ENCODE peak calls at places on chromosome 18, in six cellular contexts. One of them, this sample, is unnamed.
A peak's percentile ranks its signal among the peaks of the same experiment; 100 is the strongest.

GRCh38 chr18:2811416-2811815 is 35.4 kb upstream of the EMILIN2 start:
- DNase-seq in heart right ventricle: no peak
- DNase-seq in HCT116: no peak
- DNase-seq in transverse colon: no peak
- DNase-seq in SK-N-SH: no peak
- DNase-seq in sigmoid colon: no peak
- DNase-seq in this sample: no peak

GRCh38 chr18:22466608-22467390 is 49.1 kb upstream of the CTAGE1 start:
- DNase-seq in sigmoid colon: no peak
- DNase-seq in HCT116: peak; percentile 10
- DNase-seq in heart right ventricle: peak; percentile 56
- DNase-seq in transverse colon: no peak
- DNase-seq in SK-N-SH: no peak
- DNase-seq in this sample: no peak

GRCh38 chr18:47928466-47928865 is 2.0 kb downstream of the SMAD2 start:
- DNase-seq in transverse colon: no peak
- DNase-seq in HCT116: no peak
- DNase-seq in sigmoid colon: no peak
- DNase-seq in heart right ventricle: no peak
- DNase-seq in SK-N-SH: no peak
- DNase-seq in this sample: no peak

GRCh38 chr18:77065221-77065981 is 67.2 kb downstream of the MBP start:
- DNase-seq in sigmoid colon: no peak
- DNase-seq in HCT116: peak; percentile 82
- DNase-seq in heart right ventricle: no peak
- DNase-seq in transverse colon: no peak
- DNase-seq in SK-N-SH: no peak
- DNase-seq in this sample: peak; percentile 64

GRCh38 chr18:11004294-11004693 is 145.1 kb downstream of the PIEZO2 start:
- DNase-seq in transverse colon: no peak
- DNase-seq in sigmoid colon: no peak
- DNase-seq in heart right ventricle: no peak
- DNase-seq in HCT116: no peak
- DNase-seq in SK-N-SH: no peak
- DNase-seq in this sample: no peak

GRCh38 chr18:71336811-71337210 is 1048.0 kb downstream of the SOCS6 start:
- DNase-seq in HCT116: no peak
- DNase-seq in sigmoid colon: no peak
- DNase-seq in transverse colon: no peak
- DNase-seq in SK-N-SH: no peak
- DNase-seq in heart right ventricle: no peak
- DNase-seq in this sample: no peak

GRCh38 chr18:7482342-7482741 is 84.8 kb upstream of the PTPRM start:
- DNase-seq in SK-N-SH: no peak
- DNase-seq in HCT116: no peak
- DNase-seq in sigmoid colon: no peak
- DNase-seq in heart right ventricle: no peak
- DNase-seq in transverse colon: no peak
- DNase-seq in this sample: no peak

GRCh38 chr18:24559474-24560018 is 99.1 kb downstream of the HRH4 start:
- DNase-seq in SK-N-SH: no peak
- DNase-seq in heart right ventricle: no peak
- DNase-seq in HCT116: no peak
- DNase-seq in sigmoid colon: no peak
- DNase-seq in transverse colon: no peak
- DNase-seq in this sample: no peak

GRCh38 chr18:12246849-12247808 is 7.0 kb upstream of the CIDEA start:
- DNase-seq in sigmoid colon: no peak
- DNase-seq in HCT116: no peak
- DNase-seq in transverse colon: no peak
- DNase-seq in heart right ventricle: no peak
- DNase-seq in SK-N-SH: peak; percentile 63
- DNase-seq in this sample: no peak

GRCh38 chr18:50665519-50665918 is 105.6 kb downstream of the MAPK4 start:
- DNase-seq in SK-N-SH: no peak
- DNase-seq in heart right ventricle: peak; percentile 65
- DNase-seq in transverse colon: no peak
- DNase-seq in sigmoid colon: no peak
- DNase-seq in HCT116: no peak
- DNase-seq in this sample: no peak

GRCh38 chr18:59514193-59514592 is 155.1 kb upstream of the LMAN1 start:
- DNase-seq in sigmoid colon: peak; percentile 86
- DNase-seq in heart right ventricle: peak; percentile 80
- DNase-seq in transverse colon: peak; percentile 20
- DNase-seq in SK-N-SH: no peak
- DNase-seq in HCT116: no peak
- DNase-seq in this sample: peak; percentile 82

DNA sequence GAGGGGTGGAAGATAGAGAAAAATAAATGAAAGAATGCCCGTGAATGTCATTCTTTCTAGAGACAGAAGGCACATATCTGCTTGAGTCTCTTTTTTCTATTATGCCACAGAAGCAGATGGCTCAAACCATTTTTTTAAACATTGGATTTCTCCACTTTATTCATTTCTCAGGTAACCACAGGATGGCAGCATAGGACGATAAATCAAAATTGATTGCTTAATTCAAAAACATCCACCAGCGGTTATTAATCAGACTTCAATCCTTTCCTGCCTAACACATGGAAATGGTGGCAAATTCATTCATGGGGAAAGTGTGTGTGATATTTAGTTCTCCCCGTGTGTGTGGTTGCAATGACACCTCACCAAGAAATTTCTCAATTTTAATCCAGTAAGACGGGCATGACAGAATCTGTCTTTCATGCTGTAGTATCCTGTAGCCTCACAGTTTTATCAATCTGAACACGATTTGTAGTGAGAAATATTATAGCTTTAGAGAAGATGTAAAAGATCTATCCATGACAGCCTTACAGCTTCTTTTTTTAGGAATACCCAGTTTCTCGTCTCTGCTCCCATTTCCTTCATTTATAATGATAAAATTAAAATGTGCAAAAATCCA is 72.2 kb downstream of the DSC3 start:
- DNase-seq in sigmoid colon: no peak
- DNase-seq in transverse colon: no peak
- DNase-seq in HCT116: peak; percentile 63
- DNase-seq in SK-N-SH: no peak
- DNase-seq in heart right ventricle: peak; percentile 6
- DNase-seq in this sample: no peak
- TF ChIP-seq CTCF in sigmoid colon: no peak
- TF ChIP-seq CTCF in transverse colon: peak; percentile 36
- TF ChIP-seq CTCF in HCT116: peak; percentile 62
- TF ChIP-seq CTCF in SK-N-SH: peak; percentile 47
- TF ChIP-seq CTCF in heart right ventricle: peak; percentile 56
- TF ChIP-seq CTCF in this sample: peak; percentile 8

GRCh38 chr18:43786893-43787292 is 509.6 kb upstream of the SYT4 start:
- DNase-seq in HCT116: no peak
- DNase-seq in heart right ventricle: no peak
- DNase-seq in SK-N-SH: no peak
- DNase-seq in transverse colon: no peak
- DNase-seq in sigmoid colon: no peak
- DNase-seq in this sample: no peak
- H3K27ac ChIP-seq in HCT116: no peak overlapping the region
- H3K27ac ChIP-seq in heart right ventricle: no peak overlapping the region
- H3K27ac ChIP-seq in SK-N-SH: no peak overlapping the region
- H3K27ac ChIP-seq in transverse colon: no peak overlapping the region
- H3K27ac ChIP-seq in sigmoid colon: no peak overlapping the region
- H3K27ac ChIP-seq in this sample: no peak overlapping the region

GRCh38 chr18:35817604-35818352 is 154.7 kb upstream of the RMP24 start:
- DNase-seq in SK-N-SH: peak; percentile 8
- DNase-seq in HCT116: no peak
- DNase-seq in transverse colon: no peak
- DNase-seq in sigmoid colon: no peak
- DNase-seq in heart right ventricle: no peak
- DNase-seq in this sample: no peak

GRCh38 chr18:35822431-35822830 is 150.0 kb upstream of the RMP24 start:
- DNase-seq in sigmoid colon: no peak
- DNase-seq in heart right ventricle: no peak
- DNase-seq in HCT116: no peak
- DNase-seq in transverse colon: no peak
- DNase-seq in SK-N-SH: no peak
- DNase-seq in this sample: no peak

GRCh38 chr18:35816003-35816402 is 156.5 kb upstream of the RMP24 start:
- DNase-seq in SK-N-SH: no peak
- DNase-seq in heart right ventricle: no peak
- DNase-seq in transverse colon: no peak
- DNase-seq in sigmoid colon: no peak
- DNase-seq in HCT116: no peak
- DNase-seq in this sample: no peak

GRCh38 chr18:35818353-35818667 is 154.2 kb upstream of the RMP24 start:
- DNase-seq in transverse colon: no peak
- DNase-seq in heart right ventricle: no peak
- DNase-seq in SK-N-SH: no peak
- DNase-seq in HCT116: no peak
- DNase-seq in sigmoid colon: no peak
- DNase-seq in this sample: no peak
- H3K36me3 ChIP-seq in transverse colon: no peaks in the 10 kb centered on the region
- H3K36me3 ChIP-seq in heart right ventricle: no peaks in the 10 kb centered on the region
- H3K36me3 ChIP-seq in SK-N-SH: no peaks in the 10 kb centered on the region
- H3K36me3 ChIP-seq in HCT116: no peaks in the 10 kb centered on the region
- H3K36me3 ChIP-seq in sigmoid colon: no peaks in the 10 kb centered on the region
- H3K36me3 ChIP-seq in this sample: no peaks in the 10 kb centered on the region

GRCh38 chr18:292271-292670 is 24.4 kb upstream of the THOC1 start:
- DNase-seq in sigmoid colon: no peak
- DNase-seq in heart right ventricle: no peak
- DNase-seq in SK-N-SH: no peak
- DNase-seq in HCT116: no peak
- DNase-seq in transverse colon: no peak
- DNase-seq in this sample: no peak
- TF ChIP-seq CTCF in sigmoid colon: no peak
- TF ChIP-seq CTCF in heart right ventricle: no peak
- TF ChIP-seq CTCF in SK-N-SH: peak; percentile 36
- TF ChIP-seq CTCF in HCT116: peak; percentile 41
- TF ChIP-seq CTCF in transverse colon: no peak
- TF ChIP-seq CTCF in this sample: no peak

GRCh38 chr18:41577529-41577928 is 377.5 kb upstream of the PIK3C3 start:
- DNase-seq in sigmoid colon: no peak
- DNase-seq in heart right ventricle: no peak
- DNase-seq in HCT116: no peak
- DNase-seq in transverse colon: no peak
- DNase-seq in SK-N-SH: no peak
- DNase-seq in this sample: no peak

GRCh38 chr18:41576643-41577042 is 378.4 kb upstream of the PIK3C3 start:
- DNase-seq in heart right ventricle: no peak
- DNase-seq in SK-N-SH: no peak
- DNase-seq in HCT116: no peak
- DNase-seq in sigmoid colon: no peak
- DNase-seq in transverse colon: no peak
- DNase-seq in this sample: no peak

DNA sequence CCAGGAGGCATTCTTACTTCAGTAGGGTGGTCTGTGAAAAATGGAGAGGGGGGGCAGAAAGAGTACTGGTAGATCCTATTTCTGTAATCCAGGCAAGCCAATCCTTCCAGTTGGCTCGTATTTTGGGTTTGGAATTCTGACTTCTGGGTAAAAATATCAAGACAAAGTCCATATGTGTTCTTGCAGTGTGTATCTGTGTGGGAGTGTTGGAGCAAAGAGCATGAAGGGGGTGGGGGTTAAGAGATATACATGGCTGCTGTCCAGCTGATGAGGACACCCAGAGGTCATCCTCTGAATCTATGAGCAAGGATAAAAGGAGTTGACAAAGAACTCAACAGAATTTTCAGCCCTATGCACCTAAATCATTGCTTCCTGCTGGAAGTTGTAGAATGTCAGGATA is 375.8 kb upstream of the PIK3C3 start:
- DNase-seq in SK-N-SH: no peak
- DNase-seq in sigmoid colon: no peak
- DNase-seq in HCT116: no peak
- DNase-seq in transverse colon: no peak
- DNase-seq in heart right ventricle: no peak
- DNase-seq in this sample: no peak
- H3K27ac ChIP-seq in SK-N-SH: no peak overlapping the region
- H3K27ac ChIP-seq in sigmoid colon: no peak overlapping the region
- H3K27ac ChIP-seq in HCT116: no peak overlapping the region
- H3K27ac ChIP-seq in transverse colon: no peak overlapping the region
- H3K27ac ChIP-seq in heart right ventricle: no peak overlapping the region
- H3K27ac ChIP-seq in this sample: no peak overlapping the region

This sample was measured in psoas muscle.